ENCODE peak calls at places on chromosomes 7 and 10, in seven cellular contexts. One of them, this sample, is unnamed.

GRCh38 chr10:72952901-72953223 is 1.7 kb downstream of the PLA2G12B start:
- DNase-seq in mesothelial cell of epicardium: no peak
- DNase-seq in neural crest cell: no peak
- DNase-seq in A549: no peak
- DNase-seq in GM23338: no peak
- DNase-seq in keratinocyte: no peak
- DNase-seq in cardiac muscle cell: no peak
- DNase-seq in this sample: no peak

GRCh38 chr7:74345970-74346369 is 56.8 kb downstream of the CLIP2 start:
- DNase-seq in mesothelial cell of epicardium: no peak
- DNase-seq in neural crest cell: no peak
- DNase-seq in A549: no peak
- DNase-seq in GM23338: no peak
- DNase-seq in keratinocyte: no peak
- DNase-seq in cardiac muscle cell: no peak
- DNase-seq in this sample: no peak

GRCh38 chr10:69335063-69335587 is 56.8 kb downstream of the HK1 start:
- DNase-seq in mesothelial cell of epicardium: no peak
- DNase-seq in neural crest cell: no peak
- DNase-seq in A549: no peak
- DNase-seq in GM23338: no peak
- DNase-seq in keratinocyte: no peak
- DNase-seq in cardiac muscle cell: peak
- DNase-seq in this sample: no peak

GRCh38 chr10:73941300-73941699 is 30.4 kb downstream of the PLAU start:
- DNase-seq in mesothelial cell of epicardium: no peak
- DNase-seq in neural crest cell: no peak
- DNase-seq in A549: no peak
- DNase-seq in GM23338: no peak
- DNase-seq in keratinocyte: no peak
- DNase-seq in cardiac muscle cell: no peak
- DNase-seq in this sample: no peak

GRCh38 chr7:14834456-14834855 is 68.1 kb downstream of the DGKB start:
- DNase-seq in mesothelial cell of epicardium: no peak
- DNase-seq in neural crest cell: no peak
- DNase-seq in A549: no peak
- DNase-seq in GM23338: no peak
- DNase-seq in keratinocyte: no peak
- DNase-seq in cardiac muscle cell: peak
- DNase-seq in this sample: no peak

GRCh38 chr10:61975107-61975932 is 73.8 kb downstream of the ARID5B start:
- DNase-seq in mesothelial cell of epicardium: no peak
- DNase-seq in neural crest cell: no peak
- DNase-seq in A549: peak
- DNase-seq in GM23338: no peak
- DNase-seq in keratinocyte: peak
- DNase-seq in cardiac muscle cell: peak
- DNase-seq in this sample: no peak

GRCh38 chr10:107037192-107038122 is 127.0 kb downstream of the SORCS1 start:
- DNase-seq in mesothelial cell of epicardium: no peak
- DNase-seq in neural crest cell: no peak
- DNase-seq in A549: no peak
- DNase-seq in GM23338: no peak
- DNase-seq in keratinocyte: no peak
- DNase-seq in cardiac muscle cell: no peak
- DNase-seq in this sample: no peak

GRCh38 chr10:32400961-32401360 is 45.0 kb upstream of the CCDC7 start:
- DNase-seq in mesothelial cell of epicardium: no peak
- DNase-seq in neural crest cell: no peak
- DNase-seq in A549: no peak
- DNase-seq in GM23338: no peak
- DNase-seq in keratinocyte: no peak
- DNase-seq in cardiac muscle cell: no peak
- DNase-seq in this sample: no peak

GRCh38 chr7:78141533-78142281 is 343.1 kb downstream of the PHTF2 start:
- DNase-seq in mesothelial cell of epicardium: no peak
- DNase-seq in neural crest cell: no peak
- DNase-seq in A549: no peak
- DNase-seq in GM23338: no peak
- DNase-seq in keratinocyte: no peak
- DNase-seq in cardiac muscle cell: peak
- DNase-seq in this sample: no peak

GRCh38 chr7:158529181-158530096 is 58.2 kb downstream of the PTPRN2 start:
- DNase-seq in mesothelial cell of epicardium: peak
- DNase-seq in neural crest cell: no peak
- DNase-seq in A549: no peak
- DNase-seq in GM23338: no peak
- DNase-seq in keratinocyte: no peak
- DNase-seq in cardiac muscle cell: no peak
- DNase-seq in this sample: no peak

GRCh38 chr10:11934262-11934661 is 108.3 kb downstream of the UPF2 start:
- DNase-seq in mesothelial cell of epicardium: no peak
- DNase-seq in neural crest cell: no peak
- DNase-seq in A549: no peak
- DNase-seq in GM23338: peak
- DNase-seq in keratinocyte: no peak
- DNase-seq in cardiac muscle cell: no peak
- DNase-seq in this sample: no peak

GRCh38 chr10:45373003-45373782 is 823 bp upstream of the ALOX5 start:
- DNase-seq in mesothelial cell of epicardium: no peak
- DNase-seq in neural crest cell: no peak
- DNase-seq in A549: no peak
- DNase-seq in GM23338: peak
- DNase-seq in keratinocyte: no peak
- DNase-seq in cardiac muscle cell: no peak
- DNase-seq in this sample: peak

GRCh38 chr10:123154943-123155505 is 822 bp downstream of the BUB3 start:
- DNase-seq in mesothelial cell of epicardium: no peak
- DNase-seq in neural crest cell: no peak
- DNase-seq in A549: peak
- DNase-seq in GM23338: peak
- DNase-seq in keratinocyte: no peak
- DNase-seq in cardiac muscle cell: peak
- DNase-seq in this sample: no peak

GRCh38 chr10:123153486-123154091 is 613 bp upstream of the BUB3 start:
- DNase-seq in mesothelial cell of epicardium: no peak
- DNase-seq in neural crest cell: no peak
- DNase-seq in A549: no peak
- DNase-seq in GM23338: no peak
- DNase-seq in keratinocyte: no peak
- DNase-seq in cardiac muscle cell: no peak
- DNase-seq in this sample: no peak

GRCh38 chr10:123157210-123157609 is 3.0 kb downstream of the BUB3 start:
- DNase-seq in mesothelial cell of epicardium: no peak
- DNase-seq in neural crest cell: no peak
- DNase-seq in A549: no peak
- DNase-seq in GM23338: no peak
- DNase-seq in keratinocyte: no peak
- DNase-seq in cardiac muscle cell: no peak
- DNase-seq in this sample: no peak

GRCh38 chr10:123156091-123156490 is 1.9 kb downstream of the BUB3 start:
- DNase-seq in mesothelial cell of epicardium: no peak
- DNase-seq in neural crest cell: no peak
- DNase-seq in A549: no peak
- DNase-seq in GM23338: no peak
- DNase-seq in keratinocyte: no peak
- DNase-seq in cardiac muscle cell: peak
- DNase-seq in this sample: no peak

GRCh38 chr10:123154092-123154942 is at the start of gene BUB3:
- DNase-seq in mesothelial cell of epicardium: peak
- DNase-seq in neural crest cell: peak
- DNase-seq in A549: peak
- DNase-seq in GM23338: peak
- DNase-seq in keratinocyte: peak
- DNase-seq in cardiac muscle cell: peak
- DNase-seq in this sample: peak
- TF ChIP-seq CTCF in mesothelial cell of epicardium: no peak
- TF ChIP-seq CTCF in neural crest cell: peak
- TF ChIP-seq CTCF in A549: no peak
- TF ChIP-seq CTCF in GM23338: no peak
- TF ChIP-seq CTCF in keratinocyte: no peak
- TF ChIP-seq CTCF in cardiac muscle cell: no peak
- TF ChIP-seq CTCF in this sample: no peak

GRCh38 chr7:51255536-51256243 is 60.9 kb downstream of the COBL start:
- DNase-seq in mesothelial cell of epicardium: no peak
- DNase-seq in neural crest cell: peak
- DNase-seq in A549: no peak
- DNase-seq in GM23338: no peak
- DNase-seq in keratinocyte: no peak
- DNase-seq in cardiac muscle cell: no peak
- DNase-seq in this sample: no peak

GRCh38 chr7:51250517-51250916 is 66.1 kb downstream of the COBL start:
- DNase-seq in mesothelial cell of epicardium: no peak
- DNase-seq in neural crest cell: no peak
- DNase-seq in A549: no peak
- DNase-seq in GM23338: no peak
- DNase-seq in keratinocyte: no peak
- DNase-seq in cardiac muscle cell: no peak
- DNase-seq in this sample: no peak

GRCh38 chr7:51255050-51255449 is 61.6 kb downstream of the COBL start:
- DNase-seq in mesothelial cell of epicardium: no peak
- DNase-seq in neural crest cell: no peak
- DNase-seq in A549: no peak
- DNase-seq in GM23338: no peak
- DNase-seq in keratinocyte: no peak
- DNase-seq in cardiac muscle cell: no peak
- DNase-seq in this sample: no peak

GRCh38 chr7:51251292-51251691 is 65.3 kb downstream of the COBL start:
- DNase-seq in mesothelial cell of epicardium: no peak
- DNase-seq in neural crest cell: no peak
- DNase-seq in A549: no peak
- DNase-seq in GM23338: no peak
- DNase-seq in keratinocyte: no peak
- DNase-seq in cardiac muscle cell: no peak
- DNase-seq in this sample: no peak

GRCh38 chr7:51253157-51253556 is 63.5 kb downstream of the COBL start:
- DNase-seq in mesothelial cell of epicardium: no peak
- DNase-seq in neural crest cell: no peak
- DNase-seq in A549: peak
- DNase-seq in GM23338: no peak
- DNase-seq in keratinocyte: no peak
- DNase-seq in cardiac muscle cell: no peak
- DNase-seq in this sample: no peak
- TF ChIP-seq CTCF in mesothelial cell of epicardium: no peak
- TF ChIP-seq CTCF in neural crest cell: peak
- TF ChIP-seq CTCF in A549: no peak
- TF ChIP-seq CTCF in GM23338: peak
- TF ChIP-seq CTCF in keratinocyte: peak
- TF ChIP-seq CTCF in cardiac muscle cell: no peak
- TF ChIP-seq CTCF in this sample: no peak

DNA sequence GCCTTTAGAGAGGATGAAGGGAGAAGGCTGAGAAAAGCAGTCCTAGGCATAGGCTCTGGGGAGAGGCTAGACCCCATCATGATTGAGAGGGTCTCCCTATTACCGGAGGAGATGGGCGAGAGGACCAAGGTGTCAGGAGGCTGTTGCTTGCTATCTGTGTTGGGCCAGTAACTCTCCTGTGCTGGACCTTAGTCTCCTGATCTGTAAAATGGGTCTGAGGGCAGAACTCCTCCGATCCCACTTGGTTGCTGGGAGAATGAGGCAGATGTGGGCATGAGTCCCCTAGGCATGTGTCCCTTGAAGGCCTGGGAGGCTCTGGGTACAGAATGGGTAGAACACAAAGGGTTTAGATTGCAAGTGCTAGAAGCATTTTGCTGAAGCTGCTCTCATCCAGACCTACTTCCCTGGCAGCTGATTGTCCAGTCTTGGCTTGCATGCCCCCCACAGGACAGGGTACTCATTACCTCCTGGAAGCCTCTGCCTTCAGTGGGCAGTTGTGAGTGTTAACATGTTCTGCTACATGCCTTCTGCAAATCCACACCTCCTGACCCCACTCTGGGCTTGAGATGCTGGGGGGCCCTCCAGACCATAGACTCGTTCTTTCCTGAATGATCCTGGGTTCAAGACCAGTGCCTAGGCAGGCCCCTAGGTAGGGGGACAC is 4.4 kb downstream of the ZMIZ1 start:
- DNase-seq in mesothelial cell of epicardium: no peak
- DNase-seq in neural crest cell: no peak
- DNase-seq in A549: no peak
- DNase-seq in GM23338: no peak
- DNase-seq in keratinocyte: no peak
- DNase-seq in cardiac muscle cell: no peak
- DNase-seq in this sample: no peak
- TF ChIP-seq CTCF in mesothelial cell of epicardium: no peak
- TF ChIP-seq CTCF in neural crest cell: no peak
- TF ChIP-seq CTCF in A549: no peak
- TF ChIP-seq CTCF in GM23338: no peak
- TF ChIP-seq CTCF in keratinocyte: peak
- TF ChIP-seq CTCF in cardiac muscle cell: no peak
- TF ChIP-seq CTCF in this sample: no peak

GRCh38 chr10:76397210-76397881 is 965.9 kb downstream of the LRMDA start:
- DNase-seq in mesothelial cell of epicardium: no peak
- DNase-seq in neural crest cell: no peak
- DNase-seq in A549: no peak
- DNase-seq in GM23338: no peak
- DNase-seq in keratinocyte: no peak
- DNase-seq in cardiac muscle cell: no peak
- DNase-seq in this sample: peak
- TF ChIP-seq CTCF in mesothelial cell of epicardium: no peak
- TF ChIP-seq CTCF in neural crest cell: no peak
- TF ChIP-seq CTCF in A549: no peak
- TF ChIP-seq CTCF in GM23338: no peak
- TF ChIP-seq CTCF in keratinocyte: no peak
- TF ChIP-seq CTCF in cardiac muscle cell: no peak
- TF ChIP-seq CTCF in this sample: no peak

DNA sequence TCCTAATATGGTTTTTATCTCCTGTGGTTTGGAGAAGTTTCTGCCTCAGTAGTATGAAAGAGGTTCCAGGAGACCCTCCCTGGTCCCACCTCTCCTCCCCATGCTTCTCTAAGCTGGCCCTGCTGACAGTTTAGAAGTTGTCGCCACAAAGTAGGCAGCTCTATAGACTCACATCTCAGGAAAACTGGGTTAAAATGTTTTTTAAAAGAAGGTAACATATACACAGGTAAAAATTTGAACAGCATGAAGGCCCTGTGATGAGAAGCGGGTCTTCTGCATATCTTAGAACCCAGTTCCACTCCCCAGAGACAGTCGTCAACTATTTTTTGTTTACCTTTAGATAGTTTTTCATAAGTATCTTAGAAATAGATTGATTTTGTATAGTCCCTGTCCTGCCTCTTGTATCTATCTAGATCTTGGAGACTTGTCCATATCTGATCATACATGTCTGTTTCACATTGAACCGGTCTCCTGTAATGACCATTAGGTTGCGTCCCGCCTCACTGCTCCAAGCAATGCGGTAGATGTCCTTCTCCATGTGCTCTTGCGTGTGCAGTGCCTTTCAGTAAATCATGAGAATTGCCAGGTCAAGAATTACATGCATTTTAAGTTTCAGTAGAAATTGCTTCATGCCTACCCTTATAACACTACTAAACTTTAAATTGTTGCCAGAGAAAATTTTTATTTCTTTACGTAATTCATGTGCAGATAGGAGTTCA is 2.2 kb downstream of the DUSP5 start:
- DNase-seq in mesothelial cell of epicardium: no peak
- DNase-seq in neural crest cell: no peak
- DNase-seq in A549: peak
- DNase-seq in GM23338: no peak
- DNase-seq in keratinocyte: no peak
- DNase-seq in cardiac muscle cell: no peak
- DNase-seq in this sample: no peak
- TF ChIP-seq CTCF in mesothelial cell of epicardium: no peak
- TF ChIP-seq CTCF in neural crest cell: no peak
- TF ChIP-seq CTCF in A549: no peak
- TF ChIP-seq CTCF in GM23338: no peak
- TF ChIP-seq CTCF in keratinocyte: no peak
- TF ChIP-seq CTCF in cardiac muscle cell: no peak
- TF ChIP-seq CTCF in this sample: no peak

This sample was measured in nephron progenitor cell.